ENCODE peak calls at places on chromosomes 13 and 19, in seven cellular contexts. H, W, U, O, K, B and X are unnamed samples. For H3K4me1, the result is how much of the 10 kb centered on the place peaks cover.

GRCh38 chr19:13133241-13133870 is 15.3 kb downstream of the NACC1 start:
- DNase-seq in K (no peak), B (no peak), H (no peak), U (no peak), W (no peak), O (no peak), X (no peak)

GRCh38 chr13:48201044-48201443 is 32.0 kb upstream of the ITM2B start:
- DNase-seq in U (no peak), O (no peak), B (no peak), K (no peak), H (no peak), W (no peak), X (no peak)

GRCh38 chr19:44839272-44839671 is 6.8 kb upstream of the NECTIN2 start:
- DNase-seq in O (no peak), B (no peak), K (no peak), W (no peak), U (no peak), H (no peak), X (no peak)

GRCh38 chr13:41916173-41916954 is 44.5 kb downstream of the VWA8 start:
- DNase-seq in B (peak), W (peak), H (peak), O (no peak), K (peak), U (peak), X (peak)

GRCh38 chr13:113922412-113923118 is 51.3 kb downstream of the C13orf46 start:
- DNase-seq in O (no peak), K (no peak), W (no peak), B (no peak), U (no peak), H (peak), X (no peak)

GRCh38 chr19:30854661-30855060 is 482.5 kb downstream of the ZNF536 start:
- DNase-seq in H (no peak), O (no peak), U (no peak), W (no peak), B (no peak), K (no peak), X (no peak)

GRCh38 chr13:77325371-77325941 is 1.4 kb downstream of the MYCBP2 start:
- DNase-seq in H (peak), O (no peak), K (peak), W (peak), U (peak), B (peak), X (peak)

GRCh38 chr19:24029941-24030636 is 56.9 kb upstream of the ZNF254 start:
- DNase-seq in O (no peak), U (no peak), W (no peak), B (no peak), H (no peak), K (no peak), X (no peak)

GRCh38 chr13:86567119-86567518 is 767.9 kb upstream of the SLITRK6 start:
- DNase-seq in W (no peak), U (no peak), O (peak), B (no peak), H (no peak), K (no peak), X (no peak)

GRCh38 chr13:40813662-40814454 is 24.4 kb downstream of the SLC25A15 start:
- DNase-seq in W (peak), U (peak), B (peak), O (no peak), H (peak), K (no peak), X (peak)

GRCh38 chr13:67137044-67137735 is 92.9 kb downstream of the PCDH9 start:
- DNase-seq in B (peak), H (peak), K (no peak), U (no peak), O (no peak), W (no peak), X (no peak)

GRCh38 chr19:2223959-2224358 is 12.2 kb downstream of the PLEKHJ1 start:
- DNase-seq in K (peak), B (no peak), H (no peak), O (no peak), U (no peak), W (peak), X (no peak)

GRCh38 chr13:48804836-48805601 is 151.3 kb downstream of the CYSLTR2 start:
- DNase-seq in W (no peak), H (no peak), U (peak), O (no peak), K (no peak), B (peak), X (no peak)

GRCh38 chr13:99916366-99917103 is 55.0 kb downstream of the ZIC5 start:
- DNase-seq in K (peak), O (no peak), W (peak), H (peak), B (peak), U (peak), X (peak)

GRCh38 chr13:51148952-51149573 is 38.0 kb upstream of the C13orf42 start:
- DNase-seq in H (peak), O (no peak), K (no peak), W (peak), B (peak), U (no peak), X (peak)

GRCh38 chr19:33446918-33447293 is 73.4 kb downstream of the CEBPG start:
- DNase-seq in H (no peak), K (no peak), U (no peak), O (no peak), B (no peak), W (no peak), X (no peak)

GRCh38 chr13:42333613-42334328 is 61.8 kb downstream of the AKAP11 start:
- DNase-seq in W (peak), B (peak), U (peak), K (peak), H (peak), O (no peak), X (no peak)

GRCh38 chr13:27131202-27131623 is 40.4 kb downstream of the USP12 start:
- DNase-seq in H (peak), B (no peak), U (no peak), W (no peak), K (peak), O (no peak), X (peak)

GRCh38 chr13:97028441-97029299 is 34.4 kb upstream of the OXGR1 start:
- DNase-seq in B (peak), K (no peak), U (peak), W (peak), O (peak), H (peak), X (no peak)

GRCh38 chr19:48598996-48599626 is 7.4 kb upstream of the SPACA4 start:
- DNase-seq in O (no peak), W (peak), K (no peak), B (no peak), U (no peak), H (no peak), X (no peak)

GRCh38 chr19:30350995-30351394 is 21.2 kb upstream of the ZNF536 start:
- DNase-seq in H (no peak), K (no peak), W (no peak), O (no peak), B (no peak), U (no peak), X (no peak)

GRCh38 chr13:23979361-23980159 is 82.3 kb upstream of the C1QTNF9B start:
- DNase-seq in H (peak), W (no peak), B (peak), O (peak), U (no peak), K (peak), X (peak)

GRCh38 chr13:41694902-41695301 is 237.6 kb downstream of the RGCC start:
- DNase-seq in K (no peak), B (peak), O (peak), H (peak), U (no peak), W (no peak), X (peak)

GRCh38 chr19:33503791-33504444 is 17.7 kb downstream of the PEPD start:
- DNase-seq in W (no peak), U (no peak), H (no peak), B (no peak), O (no peak), K (no peak), X (no peak)

GRCh38 chr13:100392709-100393630 is 195.6 kb downstream of the GGACT start:
- DNase-seq in H (peak), K (no peak), U (no peak), O (no peak), W (no peak), B (peak), X (peak)

GRCh38 chr13:87089391-87089790 is 581.8 kb upstream of the SLITRK5 start:
- DNase-seq in O (no peak), K (no peak), B (peak), W (no peak), H (peak), U (no peak), X (no peak)

GRCh38 chr19:18719541-18719940 is 36.1 kb downstream of the CRTC1 start:
- DNase-seq in W (no peak), K (no peak), B (no peak), O (no peak), U (no peak), H (no peak), X (no peak)

GRCh38 chr13:74372511-74372910 is 238.3 kb upstream of the KLF12 start:
- DNase-seq in W (no peak), U (no peak), B (peak), O (no peak), K (no peak), H (no peak), X (no peak)

GRCh38 chr19:46610413-46610775 is 9.3 kb downstream of the CALM3 start:
- DNase-seq in K (no peak), H (no peak), U (no peak), W (no peak), O (no peak), B (no peak), X (no peak)

GRCh38 chr19:52070496-52070895 is 21.9 kb upstream of the ZNF432 start:
- DNase-seq in O (no peak), B (peak), K (no peak), H (peak), U (no peak), W (no peak), X (no peak)

GRCh38 chr13:105193026-105193425 is 1342.4 kb downstream of the EFNB2 start:
- DNase-seq in O (no peak), K (no peak), U (no peak), W (no peak), B (no peak), H (no peak), X (no peak)

GRCh38 chr13:113794086-113794485 is 35.1 kb downstream of the TMEM255B start:
- DNase-seq in B (no peak), K (no peak), H (no peak), W (no peak), O (no peak), U (no peak), X (no peak)

GRCh38 chr13:35789335-35790166 is 313.1 kb upstream of the MAB21L1 start:
- DNase-seq in U (no peak), H (peak), K (no peak), B (peak), O (no peak), W (peak), X (peak)

GRCh38 chr13:112066624-112067004 is 335 bp upstream of the SOX1 start:
- DNase-seq in H (peak), W (no peak), O (no peak), U (peak), B (peak), K (peak), X (no peak)

GRCh38 chr13:114077938-114078335 is 54.5 kb downstream of the RASA3 start:
- DNase-seq in B (peak), K (no peak), W (no peak), O (no peak), U (no peak), H (peak), X (no peak)

GRCh38 chr13:72726721-72727416 is 560 bp downstream of the MZT1 start:
- DNase-seq in U (peak), W (peak), K (peak), H (peak), O (peak), B (peak), X (peak)

GRCh38 chr13:103029798-103030197 is 36.4 kb downstream of the SLC10A2 start:
- DNase-seq in U (no peak), O (no peak), H (no peak), B (no peak), W (no peak), K (no peak), X (no peak)

GRCh38 chr13:105569816-105570215 is 965.6 kb downstream of the EFNB2 start:
- DNase-seq in K (no peak), B (no peak), U (no peak), H (no peak), W (no peak), O (no peak), X (no peak)

DNA sequence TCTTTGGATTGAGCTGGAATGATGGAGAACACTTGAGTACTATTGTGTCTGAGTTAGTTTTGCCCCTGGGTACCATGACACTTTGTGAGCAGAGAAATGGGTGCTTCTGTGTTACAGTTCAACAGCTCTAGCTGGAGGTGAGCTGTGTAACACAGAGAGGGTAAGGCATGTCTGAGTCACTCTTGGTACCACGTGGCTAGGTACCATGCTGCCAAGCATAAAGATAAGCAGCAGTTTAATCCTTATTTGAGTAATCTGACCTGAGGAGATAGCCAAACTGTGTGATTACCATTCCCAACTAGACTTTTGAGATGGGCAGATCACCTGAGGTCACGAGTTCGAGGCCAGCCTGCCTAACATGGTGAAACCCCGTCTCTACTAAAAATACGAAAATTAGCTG is 122.0 kb downstream of the OLFM4 start:
- DNase-seq in U (no peak), B (no peak), K (no peak), W (no peak), H (no peak), O (peak), X (no peak)
- H3K27ac ChIP-seq in U (no peak), B (no peak), K (no peak), W (no peak), H (no peak), O (no peak), X (no peak)

GRCh38 chr13:95254341-95254740 is 46.9 kb downstream of the ABCC4 start:
- DNase-seq in W (no peak), K (no peak), U (no peak), H (no peak), B (no peak), O (no peak), X (peak)
- H3K4me1 ChIP-seq in W (under half), K (under half), U (under half), H (under half), B (under half), O (under half), X (under half)

GRCh38 chr19:58513213-58513693 is 1.5 kb upstream of the SLC27A5 start:
- DNase-seq in B (no peak), O (no peak), K (no peak), H (no peak), W (no peak), U (no peak), X (no peak)

GRCh38 chr19:58516246-58516836 is 3.3 kb downstream of the ZBTB45 start:
- DNase-seq in O (peak), H (no peak), K (no peak), B (no peak), U (no peak), W (peak), X (no peak)

GRCh38 chr19:58513694-58514563 is 2.1 kb upstream of the SLC27A5 start:
- DNase-seq in H (peak), K (peak), U (peak), O (peak), B (peak), W (peak), X (peak)

GRCh38 chr19:58515259-58515658 is 3.5 kb upstream of the SLC27A5 start:
- DNase-seq in H (no peak), K (no peak), W (peak), O (no peak), U (no peak), B (no peak), X (no peak)

DNA sequence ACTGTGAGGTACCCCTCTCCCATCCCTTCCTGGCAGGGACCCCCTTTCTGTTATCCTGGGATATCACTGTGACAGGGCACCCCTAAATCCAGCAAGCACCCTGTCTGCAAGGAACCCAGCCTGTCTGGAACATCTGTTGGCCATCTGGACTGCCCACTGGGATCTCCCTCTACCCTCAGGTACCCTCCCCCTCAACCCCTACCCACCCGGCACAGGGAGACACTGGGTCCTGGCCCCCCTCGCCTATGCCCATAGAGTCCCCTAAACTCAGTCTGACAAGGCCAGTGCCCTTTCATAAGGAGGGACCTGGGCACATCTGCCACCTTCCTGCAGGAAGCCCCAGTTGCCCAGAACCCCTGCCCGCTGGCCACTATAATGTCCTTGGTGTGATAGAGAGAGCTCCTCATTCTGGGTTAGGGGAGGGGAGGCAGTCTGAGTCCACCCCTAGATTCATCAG is 2.8 kb upstream of the SLC27A5 start:
- DNase-seq in K (no peak), W (peak), O (no peak), H (no peak), B (no peak), U (no peak), X (no peak)
- H3K27ac ChIP-seq in K (peak), W (peak), O (no peak), H (no peak), B (no peak), U (peak), X (no peak)

GRCh38 chr13:110272651-110273050 is 34.3 kb downstream of the COL4A1 start:
- DNase-seq in U (no peak), H (no peak), O (no peak), W (no peak), K (no peak), B (no peak), X (no peak)

GRCh38 chr13:110270507-110270906 is 36.5 kb downstream of the COL4A1 start:
- DNase-seq in K (no peak), W (no peak), B (no peak), U (no peak), H (no peak), O (no peak), X (no peak)

GRCh38 chr13:110272227-110272626 is 34.7 kb downstream of the COL4A1 start:
- DNase-seq in W (no peak), O (no peak), H (no peak), U (no peak), K (no peak), B (no peak), X (no peak)

GRCh38 chr13:110269509-110270185 is 37.3 kb downstream of the COL4A1 start:
- DNase-seq in O (no peak), W (no peak), U (no peak), B (no peak), H (no peak), K (no peak), X (no peak)

DNA sequence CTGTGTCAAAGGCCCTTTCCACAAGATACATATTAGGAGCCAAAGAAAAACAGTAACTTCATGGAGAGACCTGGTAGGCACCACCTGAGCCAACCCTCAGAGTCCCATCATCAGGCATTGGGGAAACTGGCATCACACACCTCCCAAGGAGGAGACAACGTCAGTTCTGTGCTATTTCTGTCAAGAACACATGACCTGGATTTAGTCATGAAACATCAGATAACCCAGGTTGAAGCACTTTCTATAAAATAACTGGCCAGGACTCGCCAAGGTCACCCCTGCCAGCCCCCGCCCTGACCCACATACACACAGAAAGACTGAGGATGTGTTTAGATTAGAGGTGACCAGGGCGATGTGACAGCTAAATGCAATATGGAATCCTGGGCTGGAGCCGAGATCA is 35.6 kb downstream of the COL4A1 start:
- DNase-seq in B (no peak), O (no peak), H (no peak), U (no peak), W (no peak), K (no peak), X (no peak)
- H3K4me1 ChIP-seq in B (under half), O (under half), H (under half), U (under half), W (under half), K (under half), X (under half)

GRCh38 chr19:9487016-9487415 is 11.4 kb downstream of the ZNF560 start:
- DNase-seq in H (no peak), U (no peak), W (peak), B (no peak), K (no peak), O (no peak), X (no peak)
- H3K27ac ChIP-seq in H (no peak), U (no peak), W (no peak), B (no peak), K (no peak), O (no peak), X (no peak)

GRCh38 chr19:16073481-16073880 is 2.8 kb upstream of the TPM4 start:
- DNase-seq in W (no peak), U (no peak), O (no peak), B (no peak), H (no peak), K (no peak), X (no peak)
- H3K4me1 ChIP-seq in W (under half), U (half or more), O (under half), B (under half), H (under half), K (half or more), X (under half)

GRCh38 chr19:792361-792885 is 4.8 kb upstream of the PTBP1 start:
- DNase-seq in K (no peak), B (no peak), O (no peak), W (no peak), U (no peak), H (no peak), X (no peak)
- H3K27ac ChIP-seq in K (peak), B (no peak), O (no peak), W (no peak), U (no peak), H (peak), X (no peak)

GRCh38 chr19:35907377-35907745 is 734 bp downstream of the TYROBP start:
- DNase-seq in K (no peak), U (no peak), H (no peak), B (no peak), O (no peak), W (no peak), X (no peak)
- H3K4me1 ChIP-seq in K (under half), U (under half), H (under half), B (under half), O (under half), W (under half), X (under half)